ENCODE peak calls at places on chromosomes 4 and X, in four cellular contexts. C, G, E and H are unnamed samples.

GRCh38 chr4:99636422-99636821 is 21.2 kb downstream of the C4orf54 start:
- DNase-seq in C (no peak), E (no peak), G (no peak), H (no peak)

GRCh38 chrX:10090319-10090718 is 66.5 kb upstream of the CLCN4 start:
- DNase-seq in C (no peak), E (no peak), G (no peak), H (no peak)

GRCh38 chrX:106903291-106903820 is at the start of gene RIPPLY1:
- DNase-seq in C (no peak), G (peak; percentile 2), E (no peak), H (no peak)

GRCh38 chr4:1503583-1504471 is 97.6 kb upstream of the NKX1-1 start:
- DNase-seq in E (peak; percentile 59), C (no peak), G (no peak), H (no peak)

GRCh38 chrX:39752820-39753219 is 344.9 kb downstream of the BCOR start:
- DNase-seq in C (no peak), E (no peak), G (no peak), H (no peak)

GRCh38 chr4:152148057-152148456 is 387.2 kb upstream of the GATB start:
- DNase-seq in C (no peak), G (no peak), E (no peak), H (no peak)

GRCh38 chr4:151983854-151984253 is 223.0 kb upstream of the GATB start:
- DNase-seq in E (no peak), C (peak; percentile 10), G (no peak), H (no peak)

GRCh38 chrX:110172215-110172614 is 145.7 kb downstream of the AMMECR1 start:
- DNase-seq in G (peak; percentile 61), C (no peak), E (no peak), H (no peak)

GRCh38 chr4:173252024-173252935 is 81.9 kb downstream of the HMGB2 start:
- DNase-seq in G (peak; percentile 68), E (peak; percentile 50), C (peak; percentile 47), H (peak; percentile 22)

GRCh38 chrX:153226344-153227190 is 47.5 kb downstream of the MAGEA1 start:
- DNase-seq in E (peak; percentile 95), G (no peak), C (peak; percentile 71), H (no peak)

GRCh38 chr4:150960818-150961217 is 54.3 kb downstream of the LRBA start:
- DNase-seq in E (peak; percentile 57), C (peak; percentile 32), G (no peak), H (peak; percentile 35)

GRCh38 chr4:141587897-141588296 is 48.5 kb upstream of the IL15 start:
- DNase-seq in C (no peak), G (no peak), E (no peak), H (no peak)

GRCh38 chrX:131795442-131796229 is 227.5 kb upstream of the STK26 start:
- DNase-seq in E (no peak), G (no peak), C (no peak), H (no peak)

GRCh38 chr4:54065282-54066087 is 1.1 kb upstream of the CHIC2 start:
- DNase-seq in C (no peak), E (no peak), G (no peak), H (no peak)

GRCh38 chr4:102169345-102169744 is 175.9 kb downstream of the SLC39A8 start:
- DNase-seq in E (no peak), C (peak; percentile 17), G (no peak), H (no peak)

GRCh38 chrX:121365572-121366161 is 318.3 kb downstream of the GLUD2 start:
- DNase-seq in C (no peak), G (no peak), E (no peak), H (no peak)

GRCh38 chr4:145207934-145208333 is 27.5 kb upstream of the OTUD4 start:
- DNase-seq in G (no peak), E (no peak), C (no peak), H (no peak)

GRCh38 chrX:66017659-66018170 is 22.2 kb downstream of the VSIG4 start:
- DNase-seq in G (no peak), E (no peak), C (no peak), H (no peak)

GRCh38 chr4:68451246-68452211 is 4.3 kb downstream of the TMPRSS11E start:
- DNase-seq in E (no peak), C (no peak), G (no peak), H (no peak)

GRCh38 chrX:124594017-124594651 is 247.8 kb downstream of the SH2D1A start:
- DNase-seq in E (no peak), G (no peak), C (no peak), H (no peak)

GRCh38 chr4:77023920-77024319 is 51.9 kb downstream of the CCNI start:
- DNase-seq in E (no peak), G (no peak), C (no peak), H (peak; percentile 38)
- TF ChIP-seq FOXK2 in E (no peak), G (no peak), C (no peak), H (no peak)

DNA sequence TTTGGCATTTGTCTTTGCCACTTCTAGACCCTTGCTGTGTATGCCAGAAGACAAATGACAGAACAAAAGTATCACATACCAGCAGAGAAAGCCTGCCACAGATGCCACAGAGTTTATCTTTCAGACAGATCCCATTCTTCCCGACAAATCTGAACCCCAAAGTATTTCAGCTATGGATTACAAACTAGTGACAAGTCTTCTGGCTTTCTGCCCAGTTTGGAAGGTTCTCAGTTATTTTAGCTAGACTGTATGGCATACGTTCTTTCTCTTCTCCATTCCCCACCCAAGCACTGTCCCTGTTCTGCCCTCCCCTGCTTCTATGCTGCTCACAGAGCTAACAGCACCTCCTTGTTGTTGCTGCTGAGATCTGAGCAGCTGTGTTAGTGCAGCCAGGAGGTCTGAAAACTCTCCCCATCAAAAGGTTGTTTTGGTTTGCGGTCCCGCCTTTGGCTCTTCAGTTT is 236.7 kb downstream of the FRAS1 start:
- DNase-seq in C (no peak), E (no peak), G (no peak), H (no peak)
- TF ChIP-seq FOXK2 in C (no peak), E (no peak), G (no peak), H (no peak)

GRCh38 chr4:3871181-3871852 is 105.1 kb downstream of the ADRA2C start:
- DNase-seq in C (peak; percentile 69), E (peak; percentile 53), G (no peak), H (no peak)
- TF ChIP-seq FOXK2 in C (no peak), E (no peak), G (no peak), H (no peak)

DNA sequence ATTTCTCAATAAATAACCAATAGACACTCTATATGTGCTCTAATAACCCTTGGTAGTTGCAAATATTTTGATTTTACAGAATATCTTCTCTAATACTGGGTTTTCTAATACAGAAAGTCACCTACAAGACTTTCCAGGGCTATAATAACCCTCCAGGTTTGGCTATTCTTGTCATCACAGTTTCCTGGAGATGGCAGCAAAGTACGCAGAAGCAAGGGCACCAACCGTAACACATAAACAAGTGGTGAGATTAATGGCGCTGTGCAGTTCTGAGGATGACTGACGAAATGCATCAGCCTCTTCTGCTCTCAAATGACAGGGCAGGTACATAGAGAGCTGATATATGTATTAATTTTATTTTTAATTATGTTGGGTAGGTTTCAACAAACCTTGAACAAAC is 122.4 kb downstream of the C4orf33 start:
- DNase-seq in E (no peak), C (peak; percentile 36), G (no peak), H (no peak)
- TF ChIP-seq FOXK2 in E (no peak), C (no peak), G (no peak), H (no peak)

GRCh38 chr4:186190456-186191265 is 706 bp upstream of the CYP4V2 start:
- DNase-seq in E (peak; percentile 56), G (no peak), C (peak; percentile 34), H (no peak)
- TF ChIP-seq FOXK2 in E (no peak), G (no peak), C (no peak), H (no peak)

GRCh38 chr4:121728798-121729226 is 32.0 kb upstream of the ANXA5 start:
- DNase-seq in C (no peak), E (no peak), G (no peak), H (no peak)

GRCh38 chr4:121726642-121727268 is 30.0 kb upstream of the ANXA5 start:
- DNase-seq in G (peak; percentile 47), C (peak; percentile 56), E (peak; percentile 50), H (peak; percentile 64)

GRCh38 chr4:121724671-121725070 is 27.9 kb upstream of the ANXA5 start:
- DNase-seq in C (no peak), E (no peak), G (no peak), H (no peak)

GRCh38 chr4:121733942-121734341 is 31.0 kb downstream of the SMIM43 start:
- DNase-seq in G (no peak), E (no peak), C (no peak), H (no peak)

DNA sequence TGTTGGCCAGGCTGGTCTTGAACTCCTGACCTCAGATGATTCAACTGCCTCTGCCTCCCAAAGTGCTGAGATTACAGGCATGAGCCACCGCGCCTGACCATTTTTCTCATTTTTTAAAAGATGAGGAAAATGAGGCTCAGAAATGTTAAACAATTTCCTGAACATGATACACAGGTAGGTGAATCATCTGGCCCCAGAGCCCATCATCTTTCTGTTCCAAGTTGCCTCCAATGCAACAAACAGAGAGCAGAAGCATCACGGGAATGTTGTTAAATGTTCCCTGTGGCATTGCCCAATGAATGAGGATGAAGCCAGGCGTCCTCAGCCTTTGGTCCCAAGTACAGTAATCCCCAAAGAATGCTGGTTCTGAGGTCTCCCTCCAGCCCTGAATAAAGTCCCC is 31.3 kb upstream of the ANXA5 start:
- DNase-seq in E (no peak), G (no peak), C (no peak), H (peak; percentile 7)
- TF ChIP-seq FOXK2 in E (no peak), G (no peak), C (no peak), H (no peak)

GRCh38 chr4:113339430-113339813 is 290.0 kb downstream of the ANK2 start:
- DNase-seq in G (no peak), E (no peak), C (no peak), H (no peak)
- TF ChIP-seq FOXK2 in G (no peak), E (no peak), C (no peak), H (no peak)

GRCh38 chr4:10025230-10025806 is 4.0 kb upstream of the SLC2A9 start:
- DNase-seq in E (no peak), C (no peak), G (no peak), H (peak; percentile 68)
- TF ChIP-seq FOXK2 in E (no peak), C (no peak), G (no peak), H (no peak)

GRCh38 chr4:121998024-121998423 is 46.2 kb upstream of the TRPC3 start:
- DNase-seq in E (no peak), G (no peak), C (no peak), H (no peak)
- TF ChIP-seq FOXK2 in E (no peak), G (no peak), C (no peak), H (no peak)

GRCh38 chr4:2811830-2812599 is 19.1 kb downstream of the SH3BP2 start:
- DNase-seq in E (no peak), G (peak; percentile 40), C (peak; percentile 38), H (peak; percentile 59)

GRCh38 chr4:2814627-2815026 is 21.7 kb downstream of the SH3BP2 start:
- DNase-seq in C (no peak), E (no peak), G (no peak), H (no peak)

GRCh38 chr4:2812985-2813384 is 20.1 kb downstream of the SH3BP2 start:
- DNase-seq in G (no peak), C (no peak), E (no peak), H (no peak)

GRCh38 chr4:2812600-2812932 is 19.7 kb downstream of the SH3BP2 start:
- DNase-seq in C (no peak), E (no peak), G (no peak), H (no peak)

GRCh38 chr4:2813446-2814405 is 20.8 kb downstream of the SH3BP2 start:
- DNase-seq in E (no peak), C (no peak), G (no peak), H (no peak)
- TF ChIP-seq FOXK2 in E (no peak), C (no peak), G (no peak), H (no peak)